ENCODE peak calls at places on chromosomes 2 and 18, in ten cellular contexts. I is globus pallidus, X is lower leg skin, U is AG04450, J is smooth muscle cell of the brain vasculature, Z is COR-L47, A is NCI-H2081, B is renal cortical epithelial cell, V is lower lobe of right lung, Q is iPS-NIHi11. H is an unnamed sample.

GRCh38 chr2:197234792-197235191 is 75.8 kb downstream of the ANKRD44 start:
- DNase-seq in I (no peak), X (no peak), U (no peak), J (no peak), Z (no peak), A (no peak), B (no peak), V (no peak), Q (peak), H (no peak)

GRCh38 chr2:172927381-172928357 is 148.0 kb upstream of the MAP3K20 start:
- DNase-seq in I (no peak), X (no peak), U (no peak), J (peak), Z (no peak), A (no peak), B (peak), V (no peak), Q (no peak), H (no peak)

GRCh38 chr2:7539760-7540159 is 622.5 kb downstream of the RNF144A start:
- DNase-seq in I (no peak), X (no peak), U (no peak), J (peak), Z (no peak), A (no peak), B (no peak), V (no peak), Q (no peak), H (no peak)

GRCh38 chr2:28539095-28539494 is 43.2 kb downstream of the PLB1 start:
- DNase-seq in I (peak), X (peak), U (no peak), J (no peak), Z (no peak), A (no peak), B (no peak), V (no peak), Q (no peak), H (no peak)

GRCh38 chr2:157404363-157404762 is 39.5 kb downstream of the CYTIP start:
- DNase-seq in I (no peak), X (no peak), U (no peak), J (no peak), Z (no peak), A (no peak), B (peak), V (peak), Q (no peak), H (no peak)

GRCh38 chr18:11857177-11857887 is 6.1 kb downstream of the CHMP1B start:
- DNase-seq in I (no peak), X (no peak), U (peak), J (peak), Z (no peak), A (no peak), B (peak), V (no peak), Q (peak), H (peak)

GRCh38 chr2:232659359-232659758 is 26.0 kb downstream of the EFHD1 start:
- DNase-seq in I (no peak), X (no peak), U (no peak), J (no peak), Z (no peak), A (no peak), B (peak), V (no peak), Q (no peak), H (no peak)

GRCh38 chr18:47149457-47150028 is 757 bp downstream of the HDHD2 start:
- DNase-seq in I (peak), X (no peak), U (no peak), J (no peak), Z (no peak), A (no peak), B (no peak), V (no peak), Q (peak), H (peak)

GRCh38 chr18:6406910-6407470 is 7.7 kb downstream of the L3MBTL4 start:
- DNase-seq in I (peak), X (no peak), U (no peak), J (no peak), Z (peak), A (no peak), B (peak), V (no peak), Q (no peak), H (no peak)

GRCh38 chr2:165055081-165055879 is 100.0 kb upstream of the SLC38A11 start:
- DNase-seq in I (no peak), X (no peak), U (no peak), J (no peak), Z (no peak), A (no peak), B (no peak), V (no peak), Q (no peak), H (no peak)

GRCh38 chr2:46540496-46541342 is 61.4 kb downstream of the TMEM247 start:
- DNase-seq in I (peak), X (no peak), U (no peak), J (no peak), Z (no peak), A (no peak), B (peak), V (no peak), Q (no peak), H (no peak)

GRCh38 chr18:48910972-48911545 is 39.7 kb downstream of the SMAD7 start:
- DNase-seq in I (no peak), X (no peak), U (no peak), J (no peak), Z (no peak), A (no peak), B (no peak), V (no peak), Q (no peak), H (no peak)